ENCODE peak calls at places on chromosomes 16 and 17, in five cellular contexts. One of them, this sample, is unnamed.

GRCh38 chr16:66984902-66985311 is 3.5 kb upstream of the CES4A start:
- DNase-seq in mesendoderm: no peak
- DNase-seq in stimulated activated CD4-positive, alpha-beta T cell treated with anti-CD3 and anti-CD28 coated beads, Interleukin-2, amount 100 ng/mL, for 24 hours: peak
- DNase-seq in right atrium auricular region: no peak
- DNase-seq in activated gamma-delta T cell treated with Interleukin-2 at 50 U/mL for 16 hours: no peak
- DNase-seq in this sample: no peak

GRCh38 chr16:57886427-57886826 is 84.1 kb upstream of the KIFC3 start:
- DNase-seq in stimulated activated CD4-positive, alpha-beta T cell treated with anti-CD3 and anti-CD28 coated beads, Interleukin-2, amount 100 ng/mL, for 24 hours: no peak
- DNase-seq in right atrium auricular region: no peak
- DNase-seq in mesendoderm: no peak
- DNase-seq in activated gamma-delta T cell treated with Interleukin-2 at 50 U/mL for 16 hours: no peak
- DNase-seq in this sample: no peak

GRCh38 chr17:70076189-70076588 is 1.2 kb downstream of the KCNJ16 start:
- DNase-seq in mesendoderm: no peak
- DNase-seq in stimulated activated CD4-positive, alpha-beta T cell treated with anti-CD3 and anti-CD28 coated beads, Interleukin-2, amount 100 ng/mL, for 24 hours: no peak
- DNase-seq in right atrium auricular region: no peak
- DNase-seq in activated gamma-delta T cell treated with Interleukin-2 at 50 U/mL for 16 hours: no peak
- DNase-seq in this sample: no peak

GRCh38 chr16:19907161-19907992 is 22.7 kb upstream of the GPRC5B start:
- DNase-seq in mesendoderm: peak
- DNase-seq in right atrium auricular region: peak
- DNase-seq in stimulated activated CD4-positive, alpha-beta T cell treated with anti-CD3 and anti-CD28 coated beads, Interleukin-2, amount 100 ng/mL, for 24 hours: peak
- DNase-seq in activated gamma-delta T cell treated with Interleukin-2 at 50 U/mL for 16 hours: peak
- DNase-seq in this sample: peak

GRCh38 chr16:1428511-1428910 is 2.4 kb upstream of the PERCC1 start:
- DNase-seq in activated gamma-delta T cell treated with Interleukin-2 at 50 U/mL for 16 hours: peak
- DNase-seq in right atrium auricular region: no peak
- DNase-seq in mesendoderm: peak
- DNase-seq in stimulated activated CD4-positive, alpha-beta T cell treated with anti-CD3 and anti-CD28 coated beads, Interleukin-2, amount 100 ng/mL, for 24 hours: peak
- DNase-seq in this sample: peak

GRCh38 chr17:4161179-4161559 is 18.2 kb downstream of the CYB5D2 start:
- DNase-seq in mesendoderm: peak
- DNase-seq in stimulated activated CD4-positive, alpha-beta T cell treated with anti-CD3 and anti-CD28 coated beads, Interleukin-2, amount 100 ng/mL, for 24 hours: no peak
- DNase-seq in right atrium auricular region: no peak
- DNase-seq in activated gamma-delta T cell treated with Interleukin-2 at 50 U/mL for 16 hours: no peak
- DNase-seq in this sample: peak

GRCh38 chr16:80263848-80264694 is 276.7 kb upstream of the DYNLRB2 start:
- DNase-seq in activated gamma-delta T cell treated with Interleukin-2 at 50 U/mL for 16 hours: no peak
- DNase-seq in mesendoderm: no peak
- DNase-seq in stimulated activated CD4-positive, alpha-beta T cell treated with anti-CD3 and anti-CD28 coated beads, Interleukin-2, amount 100 ng/mL, for 24 hours: no peak
- DNase-seq in right atrium auricular region: no peak
- DNase-seq in this sample: no peak

GRCh38 chr17:4175921-4176802 is 33.2 kb downstream of the CYB5D2 start:
- DNase-seq in activated gamma-delta T cell treated with Interleukin-2 at 50 U/mL for 16 hours: peak
- DNase-seq in right atrium auricular region: no peak
- DNase-seq in mesendoderm: no peak
- DNase-seq in stimulated activated CD4-positive, alpha-beta T cell treated with anti-CD3 and anti-CD28 coated beads, Interleukin-2, amount 100 ng/mL, for 24 hours: peak
- DNase-seq in this sample: no peak

GRCh38 chr17:79937981-79938695 is 97.5 kb downstream of the TBC1D16 start:
- DNase-seq in mesendoderm: no peak
- DNase-seq in stimulated activated CD4-positive, alpha-beta T cell treated with anti-CD3 and anti-CD28 coated beads, Interleukin-2, amount 100 ng/mL, for 24 hours: no peak
- DNase-seq in right atrium auricular region: no peak
- DNase-seq in activated gamma-delta T cell treated with Interleukin-2 at 50 U/mL for 16 hours: no peak
- DNase-seq in this sample: no peak

GRCh38 chr17:47708864-47709541 is 15.0 kb downstream of the TBKBP1 start:
- DNase-seq in right atrium auricular region: no peak
- DNase-seq in activated gamma-delta T cell treated with Interleukin-2 at 50 U/mL for 16 hours: no peak
- DNase-seq in stimulated activated CD4-positive, alpha-beta T cell treated with anti-CD3 and anti-CD28 coated beads, Interleukin-2, amount 100 ng/mL, for 24 hours: no peak
- DNase-seq in mesendoderm: no peak
- DNase-seq in this sample: no peak

GRCh38 chr17:80511222-80512180 is 33.1 kb upstream of the RPTOR start:
- DNase-seq in right atrium auricular region: no peak
- DNase-seq in stimulated activated CD4-positive, alpha-beta T cell treated with anti-CD3 and anti-CD28 coated beads, Interleukin-2, amount 100 ng/mL, for 24 hours: no peak
- DNase-seq in activated gamma-delta T cell treated with Interleukin-2 at 50 U/mL for 16 hours: no peak
- DNase-seq in mesendoderm: peak
- DNase-seq in this sample: no peak

GRCh38 chr17:49403514-49404289 is 11.0 kb downstream of the PHB1 start:
- DNase-seq in mesendoderm: no peak
- DNase-seq in right atrium auricular region: no peak
- DNase-seq in stimulated activated CD4-positive, alpha-beta T cell treated with anti-CD3 and anti-CD28 coated beads, Interleukin-2, amount 100 ng/mL, for 24 hours: no peak
- DNase-seq in activated gamma-delta T cell treated with Interleukin-2 at 50 U/mL for 16 hours: peak
- DNase-seq in this sample: no peak

GRCh38 chr17:63675607-63676539 is 24.1 kb downstream of the LIMD2 start:
- DNase-seq in mesendoderm: peak
- DNase-seq in activated gamma-delta T cell treated with Interleukin-2 at 50 U/mL for 16 hours: no peak
- DNase-seq in right atrium auricular region: peak
- DNase-seq in stimulated activated CD4-positive, alpha-beta T cell treated with anti-CD3 and anti-CD28 coated beads, Interleukin-2, amount 100 ng/mL, for 24 hours: no peak
- DNase-seq in this sample: peak

GRCh38 chr17:38922538-38923291 is 2.7 kb upstream of the LASP1NB start:
- DNase-seq in activated gamma-delta T cell treated with Interleukin-2 at 50 U/mL for 16 hours: no peak
- DNase-seq in right atrium auricular region: peak
- DNase-seq in stimulated activated CD4-positive, alpha-beta T cell treated with anti-CD3 and anti-CD28 coated beads, Interleukin-2, amount 100 ng/mL, for 24 hours: no peak
- DNase-seq in mesendoderm: peak
- DNase-seq in this sample: peak

GRCh38 chr17:9875441-9875840 is 29.6 kb downstream of the RCVRN start:
- DNase-seq in activated gamma-delta T cell treated with Interleukin-2 at 50 U/mL for 16 hours: no peak
- DNase-seq in right atrium auricular region: no peak
- DNase-seq in mesendoderm: peak
- DNase-seq in stimulated activated CD4-positive, alpha-beta T cell treated with anti-CD3 and anti-CD28 coated beads, Interleukin-2, amount 100 ng/mL, for 24 hours: no peak
- DNase-seq in this sample: no peak

GRCh38 chr16:72637306-72637705 is 410.6 kb downstream of the ZFHX3 start:
- DNase-seq in activated gamma-delta T cell treated with Interleukin-2 at 50 U/mL for 16 hours: no peak
- DNase-seq in stimulated activated CD4-positive, alpha-beta T cell treated with anti-CD3 and anti-CD28 coated beads, Interleukin-2, amount 100 ng/mL, for 24 hours: no peak
- DNase-seq in mesendoderm: peak
- DNase-seq in right atrium auricular region: no peak
- DNase-seq in this sample: no peak

GRCh38 chr17:43540821-43541674 is 5.1 kb downstream of the ETV4 start:
- DNase-seq in activated gamma-delta T cell treated with Interleukin-2 at 50 U/mL for 16 hours: no peak
- DNase-seq in mesendoderm: peak
- DNase-seq in right atrium auricular region: no peak
- DNase-seq in stimulated activated CD4-positive, alpha-beta T cell treated with anti-CD3 and anti-CD28 coated beads, Interleukin-2, amount 100 ng/mL, for 24 hours: no peak
- DNase-seq in this sample: peak

GRCh38 chr17:65750166-65750565 is 188.7 kb upstream of the AXIN2 start:
- DNase-seq in stimulated activated CD4-positive, alpha-beta T cell treated with anti-CD3 and anti-CD28 coated beads, Interleukin-2, amount 100 ng/mL, for 24 hours: no peak
- DNase-seq in right atrium auricular region: no peak
- DNase-seq in activated gamma-delta T cell treated with Interleukin-2 at 50 U/mL for 16 hours: no peak
- DNase-seq in mesendoderm: no peak
- DNase-seq in this sample: no peak

GRCh38 chr17:30117548-30118155 is 1.0 kb downstream of the NSRP1 start:
- DNase-seq in activated gamma-delta T cell treated with Interleukin-2 at 50 U/mL for 16 hours: no peak
- DNase-seq in mesendoderm: no peak
- DNase-seq in right atrium auricular region: no peak
- DNase-seq in stimulated activated CD4-positive, alpha-beta T cell treated with anti-CD3 and anti-CD28 coated beads, Interleukin-2, amount 100 ng/mL, for 24 hours: no peak
- DNase-seq in this sample: no peak

GRCh38 chr17:62351176-62351575 is 29.2 kb upstream of the EFCAB3 start:
- DNase-seq in right atrium auricular region: no peak
- DNase-seq in mesendoderm: no peak
- DNase-seq in activated gamma-delta T cell treated with Interleukin-2 at 50 U/mL for 16 hours: no peak
- DNase-seq in stimulated activated CD4-positive, alpha-beta T cell treated with anti-CD3 and anti-CD28 coated beads, Interleukin-2, amount 100 ng/mL, for 24 hours: no peak
- DNase-seq in this sample: no peak

GRCh38 chr17:55768946-55769624 is 18.2 kb downstream of the PCTP start:
- DNase-seq in right atrium auricular region: no peak
- DNase-seq in mesendoderm: no peak
- DNase-seq in stimulated activated CD4-positive, alpha-beta T cell treated with anti-CD3 and anti-CD28 coated beads, Interleukin-2, amount 100 ng/mL, for 24 hours: no peak
- DNase-seq in activated gamma-delta T cell treated with Interleukin-2 at 50 U/mL for 16 hours: no peak
- DNase-seq in this sample: peak

GRCh38 chr16:66610111-66610820 is 5.8 kb downstream of the CMTM3 start:
- DNase-seq in stimulated activated CD4-positive, alpha-beta T cell treated with anti-CD3 and anti-CD28 coated beads, Interleukin-2, amount 100 ng/mL, for 24 hours: no peak
- DNase-seq in activated gamma-delta T cell treated with Interleukin-2 at 50 U/mL for 16 hours: no peak
- DNase-seq in mesendoderm: no peak
- DNase-seq in right atrium auricular region: no peak
- DNase-seq in this sample: no peak

GRCh38 chr17:57970706-57971105 is 15.5 kb upstream of the CUEDC1 start:
- DNase-seq in stimulated activated CD4-positive, alpha-beta T cell treated with anti-CD3 and anti-CD28 coated beads, Interleukin-2, amount 100 ng/mL, for 24 hours: no peak
- DNase-seq in activated gamma-delta T cell treated with Interleukin-2 at 50 U/mL for 16 hours: no peak
- DNase-seq in mesendoderm: no peak
- DNase-seq in right atrium auricular region: no peak
- DNase-seq in this sample: no peak

GRCh38 chr16:66549284-66550131 is at the start of gene TK2:
- DNase-seq in activated gamma-delta T cell treated with Interleukin-2 at 50 U/mL for 16 hours: peak
- DNase-seq in stimulated activated CD4-positive, alpha-beta T cell treated with anti-CD3 and anti-CD28 coated beads, Interleukin-2, amount 100 ng/mL, for 24 hours: peak
- DNase-seq in mesendoderm: peak
- DNase-seq in right atrium auricular region: peak
- DNase-seq in this sample: peak

GRCh38 chr16:23679986-23680336 is 1.3 kb downstream of the PLK1 start:
- DNase-seq in stimulated activated CD4-positive, alpha-beta T cell treated with anti-CD3 and anti-CD28 coated beads, Interleukin-2, amount 100 ng/mL, for 24 hours: no peak
- DNase-seq in right atrium auricular region: no peak
- DNase-seq in mesendoderm: peak
- DNase-seq in activated gamma-delta T cell treated with Interleukin-2 at 50 U/mL for 16 hours: no peak
- DNase-seq in this sample: no peak

GRCh38 chr16:87033541-87034300 is 283.5 kb downstream of the C16orf95 start:
- DNase-seq in mesendoderm: no peak
- DNase-seq in stimulated activated CD4-positive, alpha-beta T cell treated with anti-CD3 and anti-CD28 coated beads, Interleukin-2, amount 100 ng/mL, for 24 hours: no peak
- DNase-seq in activated gamma-delta T cell treated with Interleukin-2 at 50 U/mL for 16 hours: no peak
- DNase-seq in right atrium auricular region: no peak
- DNase-seq in this sample: no peak

GRCh38 chr17:31997005-31997404 is 10.2 kb upstream of the LRRC37B start:
- DNase-seq in stimulated activated CD4-positive, alpha-beta T cell treated with anti-CD3 and anti-CD28 coated beads, Interleukin-2, amount 100 ng/mL, for 24 hours: no peak
- DNase-seq in activated gamma-delta T cell treated with Interleukin-2 at 50 U/mL for 16 hours: no peak
- DNase-seq in right atrium auricular region: no peak
- DNase-seq in mesendoderm: no peak
- DNase-seq in this sample: no peak

GRCh38 chr16:2786826-2787151 is 571 bp downstream of the PRSS33 start:
- DNase-seq in activated gamma-delta T cell treated with Interleukin-2 at 50 U/mL for 16 hours: no peak
- DNase-seq in mesendoderm: no peak
- DNase-seq in right atrium auricular region: no peak
- DNase-seq in stimulated activated CD4-positive, alpha-beta T cell treated with anti-CD3 and anti-CD28 coated beads, Interleukin-2, amount 100 ng/mL, for 24 hours: no peak
- DNase-seq in this sample: no peak

GRCh38 chr17:32621612-32622312 is 135.0 kb downstream of the CDK5R1 start:
- DNase-seq in right atrium auricular region: no peak
- DNase-seq in mesendoderm: peak
- DNase-seq in activated gamma-delta T cell treated with Interleukin-2 at 50 U/mL for 16 hours: no peak
- DNase-seq in stimulated activated CD4-positive, alpha-beta T cell treated with anti-CD3 and anti-CD28 coated beads, Interleukin-2, amount 100 ng/mL, for 24 hours: no peak
- DNase-seq in this sample: no peak

This sample was measured in BE2C.